ENCODE peak calls at places on chromosomes 12 and 14, in five cellular contexts. G is HTR-8/SVneo; L is cardiac fibroblast; Z is stimulated activated CD4-positive, alpha-beta T cell treated with anti-CD3 and anti-CD28 coated beads, Interleukin-2, amount 100 ng/mL, for 24 hours; T is uterus. D is an unnamed sample.

GRCh38 chr14:64409509-64409908 is 21.4 kb downstream of the MTHFD1 start:
- DNase-seq in Z (no peak), T (no peak), L (no peak), G (no peak), D (no peak)

GRCh38 chr14:32985881-32986280 is 47.2 kb downstream of the NPAS3 start:
- DNase-seq in Z (no peak), G (no peak), L (peak), T (no peak), D (no peak)

GRCh38 chr12:54222609-54223008 is 33.8 kb upstream of the SMUG1 start:
- DNase-seq in G (peak), Z (no peak), T (no peak), L (peak), D (no peak)

GRCh38 chr12:110794623-110795280 is 52.0 kb upstream of the CCDC63 start:
- DNase-seq in T (peak), L (peak), Z (no peak), G (no peak), D (no peak)

GRCh38 chr12:52243774-52244614 is 11.0 kb downstream of the KRT7 start:
- DNase-seq in Z (peak), L (peak), G (peak), T (peak), D (no peak)

GRCh38 chr12:90015228-90015627 is 306.6 kb upstream of the ATP2B1 start:
- DNase-seq in Z (no peak), G (no peak), L (peak), T (no peak), D (no peak)

GRCh38 chr14:96559571-96559970 is 57.4 kb downstream of the PAPOLA start:
- DNase-seq in Z (no peak), T (no peak), G (no peak), L (no peak), D (no peak)

GRCh38 chr12:28780960-28781359 is 368.1 kb upstream of the FAR2 start:
- DNase-seq in G (no peak), Z (no peak), L (no peak), T (no peak), D (no peak)

GRCh38 chr14:74614508-74615495 is 2.8 kb upstream of the LTBP2 start:
- DNase-seq in Z (no peak), L (no peak), G (no peak), T (no peak), D (no peak)

GRCh38 chr14:22561366-22561660 is 27.7 kb downstream of the DAD1 start:
- DNase-seq in G (no peak), Z (no peak), L (no peak), T (no peak), D (no peak)

GRCh38 chr12:95736631-95737030 is 53.9 kb downstream of the NTN4 start:
- DNase-seq in T (no peak), G (no peak), L (no peak), Z (no peak), D (no peak)

GRCh38 chr14:75561013-75561432 is 17.4 kb upstream of the FLVCR2 start:
- DNase-seq in Z (peak), G (peak), T (peak), L (peak), D (peak)

GRCh38 chr12:109033239-109034196 is 12.7 kb upstream of the SVOP start:
- DNase-seq in L (no peak), G (no peak), T (no peak), Z (no peak), D (no peak)

GRCh38 chr12:112795582-112795981 is 4.0 kb downstream of the RPH3A start:
- DNase-seq in Z (no peak), T (no peak), G (no peak), L (no peak), D (no peak)

GRCh38 chr12:79451988-79452387 is 238.8 kb downstream of the PAWR start:
- DNase-seq in T (peak), G (peak), Z (no peak), L (peak), D (no peak)

GRCh38 chr14:94343238-94343637 is 20.1 kb upstream of the SERPINA6 start:
- DNase-seq in Z (no peak), T (no peak), G (no peak), L (no peak), D (no peak)

GRCh38 chr14:105146181-105146975 is 22.2 kb downstream of the JAG2 start:
- DNase-seq in Z (no peak), L (no peak), T (no peak), G (no peak), D (no peak)

GRCh38 chr12:82595946-82596345 is 90.8 kb upstream of the TMTC2 start:
- DNase-seq in Z (no peak), G (no peak), L (no peak), T (no peak), D (no peak)

GRCh38 chr12:120496353-120497340 is 734 bp downstream of the DYNLL1 start:
- DNase-seq in T (peak), L (peak), Z (peak), G (peak), D (peak)

GRCh38 chr12:82688035-82688501 is 1.4 kb downstream of the TMTC2 start:
- DNase-seq in G (no peak), L (peak), T (no peak), Z (no peak), D (no peak)

GRCh38 chr14:23071244-23071974 is 14.1 kb upstream of the CDH24 start:
- DNase-seq in G (peak), L (peak), Z (peak), T (peak), D (no peak)

GRCh38 chr12:12786716-12787601 is 1.5 kb downstream of the APOLD1 start:
- DNase-seq in G (peak), Z (peak), L (peak), T (peak), D (peak)

GRCh38 chr14:20681348-20682126 is 2.8 kb upstream of the RNASE4 start:
- DNase-seq in L (peak), T (peak), G (peak), Z (peak), D (peak)

GRCh38 chr12:112015938-112016337 is 2.7 kb downstream of the ERP29 start:
- DNase-seq in G (no peak), T (no peak), L (no peak), Z (no peak), D (no peak)

GRCh38 chr14:79576434-79576833 is 634.9 kb downstream of the DIO2 start:
- DNase-seq in T (no peak), L (no peak), Z (no peak), G (no peak), D (no peak)

GRCh38 chr12:92363295-92364146 is 217.9 kb upstream of the BTG1 start:
- DNase-seq in Z (peak), G (no peak), L (peak), T (peak), D (no peak)

GRCh38 chr14:43651185-43651787 is 855.8 kb downstream of the FSCB start:
- DNase-seq in Z (no peak), G (no peak), L (no peak), T (no peak), D (no peak)

GRCh38 chr14:21041676-21042433 is at the start of gene RNASE7:
- DNase-seq in T (no peak), Z (no peak), G (no peak), L (peak), D (no peak)

GRCh38 chr12:119115296-119115905 is 63.3 kb upstream of the HSPB8 start:
- DNase-seq in L (peak), Z (peak), G (peak), T (peak), D (no peak)

GRCh38 chr14:29222671-29223268 is 456.2 kb downstream of the FOXG1 start:
- DNase-seq in L (peak), Z (no peak), T (no peak), G (peak), D (no peak)

GRCh38 chr12:89210277-89210676 is 142.0 kb downstream of the DUSP6 start:
- DNase-seq in T (no peak), L (no peak), G (no peak), Z (no peak), D (no peak)

GRCh38 chr14:32564591-32564990 is 235.5 kb downstream of the AKAP6 start:
- DNase-seq in L (peak), G (no peak), T (no peak), Z (no peak), D (no peak)

GRCh38 chr14:59359451-59360124 is 105.6 kb downstream of the GPR135 start:
- DNase-seq in Z (no peak), T (no peak), L (no peak), G (no peak), D (no peak)

GRCh38 chr12:51115516-51115915 is 32.1 kb upstream of the CSRNP2 start:
- DNase-seq in Z (no peak), T (no peak), L (no peak), G (no peak), D (no peak)

GRCh38 chr14:73755434-73756014 is 41.3 kb upstream of the PNMA1 start:
- DNase-seq in L (peak), G (no peak), T (no peak), Z (no peak), D (no peak)

GRCh38 chr12:2154050-2154449 is 101.3 kb downstream of the CACNA1C start:
- DNase-seq in L (peak), G (no peak), T (no peak), Z (no peak), D (no peak)

GRCh38 chr12:92943482-92944250 is 14.6 kb upstream of the EEA1 start:
- DNase-seq in G (no peak), L (peak), Z (no peak), T (no peak), D (no peak)

D was measured in mesothelial cell of epicardium.